ENCODE peak calls at places on chromosomes 7 and 10, in ten cellular contexts. One of them, this sample, is unnamed.

GRCh38 chr7:92010215-92010614 is 69.6 kb downstream of the AKAP9 start:
- DNase-seq in T-helper 2 cell: no peak
- DNase-seq in Right ventricle myocardium superior: no peak
- DNase-seq in GM12878: no peak
- DNase-seq in stimulated activated CD4-positive, alpha-beta T cell treated with anti-CD3 and anti-CD28 coated beads, Interleukin-12 subunit alpha, Interleukin-12 subunit beta, amount 100 ng/mL, for 4 hours: no peak
- DNase-seq in endothelial cell: no peak
- DNase-seq in HT1080: no peak
- DNase-seq in Karpas-422: no peak
- DNase-seq in T-helper 1 cell: no peak
- DNase-seq in brain microvascular endothelial cell: no peak
- DNase-seq in this sample: no peak

GRCh38 chr10:454860-455259 is 234.6 kb downstream of the DIP2C start:
- DNase-seq in T-helper 2 cell: no peak
- DNase-seq in Right ventricle myocardium superior: peak; percentile 57
- DNase-seq in GM12878: no peak
- DNase-seq in stimulated activated CD4-positive, alpha-beta T cell treated with anti-CD3 and anti-CD28 coated beads, Interleukin-12 subunit alpha, Interleukin-12 subunit beta, amount 100 ng/mL, for 4 hours: no peak
- DNase-seq in endothelial cell: no peak
- DNase-seq in HT1080: peak; percentile 88
- DNase-seq in Karpas-422: no peak
- DNase-seq in T-helper 1 cell: no peak
- DNase-seq in brain microvascular endothelial cell: peak; percentile 87
- DNase-seq in this sample: no peak

GRCh38 chr7:15603124-15603523 is 41.3 kb upstream of the AGMO start:
- DNase-seq in T-helper 2 cell: no peak
- DNase-seq in Right ventricle myocardium superior: no peak
- DNase-seq in GM12878: no peak
- DNase-seq in stimulated activated CD4-positive, alpha-beta T cell treated with anti-CD3 and anti-CD28 coated beads, Interleukin-12 subunit alpha, Interleukin-12 subunit beta, amount 100 ng/mL, for 4 hours: no peak
- DNase-seq in endothelial cell: no peak
- DNase-seq in HT1080: peak; percentile 71
- DNase-seq in Karpas-422: no peak
- DNase-seq in T-helper 1 cell: no peak
- DNase-seq in brain microvascular endothelial cell: no peak
- DNase-seq in this sample: no peak

GRCh38 chr10:44908936-44909335 is 2.2 kb upstream of the TMEM72 start:
- DNase-seq in T-helper 2 cell: no peak
- DNase-seq in Right ventricle myocardium superior: no peak
- DNase-seq in GM12878: no peak
- DNase-seq in stimulated activated CD4-positive, alpha-beta T cell treated with anti-CD3 and anti-CD28 coated beads, Interleukin-12 subunit alpha, Interleukin-12 subunit beta, amount 100 ng/mL, for 4 hours: no peak
- DNase-seq in endothelial cell: no peak
- DNase-seq in HT1080: no peak
- DNase-seq in Karpas-422: no peak
- DNase-seq in T-helper 1 cell: no peak
- DNase-seq in brain microvascular endothelial cell: no peak
- DNase-seq in this sample: peak; percentile 31

GRCh38 chr7:1809070-1809469 is 139.0 kb downstream of the ELFN1 start:
- DNase-seq in T-helper 2 cell: no peak
- DNase-seq in Right ventricle myocardium superior: no peak
- DNase-seq in GM12878: no peak
- DNase-seq in stimulated activated CD4-positive, alpha-beta T cell treated with anti-CD3 and anti-CD28 coated beads, Interleukin-12 subunit alpha, Interleukin-12 subunit beta, amount 100 ng/mL, for 4 hours: no peak
- DNase-seq in endothelial cell: no peak
- DNase-seq in HT1080: no peak
- DNase-seq in Karpas-422: no peak
- DNase-seq in T-helper 1 cell: no peak
- DNase-seq in brain microvascular endothelial cell: no peak
- DNase-seq in this sample: no peak

GRCh38 chr7:143408247-143408685 is 390 bp downstream of the EPHA1 start:
- DNase-seq in T-helper 2 cell: no peak
- DNase-seq in Right ventricle myocardium superior: no peak
- DNase-seq in GM12878: no peak
- DNase-seq in stimulated activated CD4-positive, alpha-beta T cell treated with anti-CD3 and anti-CD28 coated beads, Interleukin-12 subunit alpha, Interleukin-12 subunit beta, amount 100 ng/mL, for 4 hours: no peak
- DNase-seq in endothelial cell: no peak
- DNase-seq in HT1080: no peak
- DNase-seq in Karpas-422: no peak
- DNase-seq in T-helper 1 cell: no peak
- DNase-seq in brain microvascular endothelial cell: no peak
- DNase-seq in this sample: no peak

GRCh38 chr10:77455538-77455937 is 182.1 kb downstream of the KCNMA1 start:
- DNase-seq in T-helper 2 cell: no peak
- DNase-seq in Right ventricle myocardium superior: no peak
- DNase-seq in GM12878: no peak
- DNase-seq in stimulated activated CD4-positive, alpha-beta T cell treated with anti-CD3 and anti-CD28 coated beads, Interleukin-12 subunit alpha, Interleukin-12 subunit beta, amount 100 ng/mL, for 4 hours: no peak
- DNase-seq in endothelial cell: no peak
- DNase-seq in HT1080: peak; percentile 74
- DNase-seq in Karpas-422: no peak
- DNase-seq in T-helper 1 cell: no peak
- DNase-seq in brain microvascular endothelial cell: no peak
- DNase-seq in this sample: no peak

GRCh38 chr10:80463868-80464267 is 9.8 kb downstream of the TSPAN14 start:
- DNase-seq in T-helper 2 cell: no peak
- DNase-seq in Right ventricle myocardium superior: no peak
- DNase-seq in GM12878: no peak
- DNase-seq in stimulated activated CD4-positive, alpha-beta T cell treated with anti-CD3 and anti-CD28 coated beads, Interleukin-12 subunit alpha, Interleukin-12 subunit beta, amount 100 ng/mL, for 4 hours: no peak
- DNase-seq in endothelial cell: no peak
- DNase-seq in HT1080: no peak
- DNase-seq in Karpas-422: no peak
- DNase-seq in T-helper 1 cell: no peak
- DNase-seq in brain microvascular endothelial cell: no peak
- DNase-seq in this sample: no peak

GRCh38 chr7:26681819-26682418 is 182.5 kb downstream of the SKAP2 start:
- DNase-seq in T-helper 2 cell: no peak
- DNase-seq in Right ventricle myocardium superior: no peak
- DNase-seq in GM12878: no peak
- DNase-seq in stimulated activated CD4-positive, alpha-beta T cell treated with anti-CD3 and anti-CD28 coated beads, Interleukin-12 subunit alpha, Interleukin-12 subunit beta, amount 100 ng/mL, for 4 hours: no peak
- DNase-seq in endothelial cell: no peak
- DNase-seq in HT1080: peak; percentile 39
- DNase-seq in Karpas-422: peak; percentile 74
- DNase-seq in T-helper 1 cell: no peak
- DNase-seq in brain microvascular endothelial cell: no peak
- DNase-seq in this sample: peak; percentile 73

GRCh38 chr7:45543470-45543869 is 30.7 kb upstream of the ADCY1 start:
- DNase-seq in T-helper 2 cell: no peak
- DNase-seq in Right ventricle myocardium superior: no peak
- DNase-seq in GM12878: no peak
- DNase-seq in stimulated activated CD4-positive, alpha-beta T cell treated with anti-CD3 and anti-CD28 coated beads, Interleukin-12 subunit alpha, Interleukin-12 subunit beta, amount 100 ng/mL, for 4 hours: no peak
- DNase-seq in endothelial cell: no peak
- DNase-seq in HT1080: no peak
- DNase-seq in Karpas-422: no peak
- DNase-seq in T-helper 1 cell: no peak
- DNase-seq in brain microvascular endothelial cell: no peak
- DNase-seq in this sample: no peak

GRCh38 chr10:116631871-116632295 is 11.1 kb downstream of the PNLIPRP2 start:
- DNase-seq in T-helper 2 cell: no peak
- DNase-seq in Right ventricle myocardium superior: no peak
- DNase-seq in GM12878: no peak
- DNase-seq in stimulated activated CD4-positive, alpha-beta T cell treated with anti-CD3 and anti-CD28 coated beads, Interleukin-12 subunit alpha, Interleukin-12 subunit beta, amount 100 ng/mL, for 4 hours: no peak
- DNase-seq in endothelial cell: no peak
- DNase-seq in HT1080: no peak
- DNase-seq in Karpas-422: no peak
- DNase-seq in T-helper 1 cell: no peak
- DNase-seq in brain microvascular endothelial cell: no peak
- DNase-seq in this sample: no peak

GRCh38 chr7:78493383-78493782 is 694.8 kb downstream of the PHTF2 start:
- DNase-seq in T-helper 2 cell: no peak
- DNase-seq in Right ventricle myocardium superior: no peak
- DNase-seq in GM12878: no peak
- DNase-seq in stimulated activated CD4-positive, alpha-beta T cell treated with anti-CD3 and anti-CD28 coated beads, Interleukin-12 subunit alpha, Interleukin-12 subunit beta, amount 100 ng/mL, for 4 hours: no peak
- DNase-seq in endothelial cell: no peak
- DNase-seq in HT1080: no peak
- DNase-seq in Karpas-422: no peak
- DNase-seq in T-helper 1 cell: no peak
- DNase-seq in brain microvascular endothelial cell: no peak
- DNase-seq in this sample: no peak

GRCh38 chr7:14734839-14735321 is 167.7 kb downstream of the DGKB start:
- DNase-seq in T-helper 2 cell: no peak
- DNase-seq in Right ventricle myocardium superior: no peak
- DNase-seq in GM12878: no peak
- DNase-seq in stimulated activated CD4-positive, alpha-beta T cell treated with anti-CD3 and anti-CD28 coated beads, Interleukin-12 subunit alpha, Interleukin-12 subunit beta, amount 100 ng/mL, for 4 hours: no peak
- DNase-seq in endothelial cell: peak; percentile 18
- DNase-seq in HT1080: no peak
- DNase-seq in Karpas-422: no peak
- DNase-seq in T-helper 1 cell: no peak
- DNase-seq in brain microvascular endothelial cell: no peak
- DNase-seq in this sample: peak; percentile 21

GRCh38 chr10:74021248-74022055 is 23.5 kb downstream of the VCL start:
- DNase-seq in T-helper 2 cell: no peak
- DNase-seq in Right ventricle myocardium superior: no peak
- DNase-seq in GM12878: no peak
- DNase-seq in stimulated activated CD4-positive, alpha-beta T cell treated with anti-CD3 and anti-CD28 coated beads, Interleukin-12 subunit alpha, Interleukin-12 subunit beta, amount 100 ng/mL, for 4 hours: no peak
- DNase-seq in endothelial cell: no peak
- DNase-seq in HT1080: no peak
- DNase-seq in Karpas-422: no peak
- DNase-seq in T-helper 1 cell: no peak
- DNase-seq in brain microvascular endothelial cell: no peak
- DNase-seq in this sample: no peak

GRCh38 chr10:88800152-88801125 is 2.1 kb upstream of the LIPM start:
- DNase-seq in T-helper 2 cell: no peak
- DNase-seq in Right ventricle myocardium superior: no peak
- DNase-seq in GM12878: no peak
- DNase-seq in stimulated activated CD4-positive, alpha-beta T cell treated with anti-CD3 and anti-CD28 coated beads, Interleukin-12 subunit alpha, Interleukin-12 subunit beta, amount 100 ng/mL, for 4 hours: no peak
- DNase-seq in endothelial cell: no peak
- DNase-seq in HT1080: no peak
- DNase-seq in Karpas-422: no peak
- DNase-seq in T-helper 1 cell: no peak
- DNase-seq in brain microvascular endothelial cell: peak; percentile 86
- DNase-seq in this sample: no peak

GRCh38 chr7:44498230-44498954 is 7.9 kb upstream of the NUDCD3 start:
- DNase-seq in T-helper 2 cell: no peak
- DNase-seq in Right ventricle myocardium superior: no peak
- DNase-seq in GM12878: no peak
- DNase-seq in stimulated activated CD4-positive, alpha-beta T cell treated with anti-CD3 and anti-CD28 coated beads, Interleukin-12 subunit alpha, Interleukin-12 subunit beta, amount 100 ng/mL, for 4 hours: no peak
- DNase-seq in endothelial cell: no peak
- DNase-seq in HT1080: no peak
- DNase-seq in Karpas-422: no peak
- DNase-seq in T-helper 1 cell: no peak
- DNase-seq in brain microvascular endothelial cell: no peak
- DNase-seq in this sample: no peak

GRCh38 chr7:28939844-28940243 is 18.3 kb downstream of the TRIL start:
- DNase-seq in T-helper 2 cell: no peak
- DNase-seq in Right ventricle myocardium superior: no peak
- DNase-seq in GM12878: no peak
- DNase-seq in stimulated activated CD4-positive, alpha-beta T cell treated with anti-CD3 and anti-CD28 coated beads, Interleukin-12 subunit alpha, Interleukin-12 subunit beta, amount 100 ng/mL, for 4 hours: no peak
- DNase-seq in endothelial cell: no peak
- DNase-seq in HT1080: no peak
- DNase-seq in Karpas-422: no peak
- DNase-seq in T-helper 1 cell: no peak
- DNase-seq in brain microvascular endothelial cell: no peak
- DNase-seq in this sample: peak; percentile 68

GRCh38 chr7:116798205-116798730 is 64.1 kb upstream of the CAPZA2 start:
- DNase-seq in T-helper 2 cell: no peak
- DNase-seq in Right ventricle myocardium superior: no peak
- DNase-seq in GM12878: no peak
- DNase-seq in stimulated activated CD4-positive, alpha-beta T cell treated with anti-CD3 and anti-CD28 coated beads, Interleukin-12 subunit alpha, Interleukin-12 subunit beta, amount 100 ng/mL, for 4 hours: no peak
- DNase-seq in endothelial cell: no peak
- DNase-seq in HT1080: no peak
- DNase-seq in Karpas-422: no peak
- DNase-seq in T-helper 1 cell: no peak
- DNase-seq in brain microvascular endothelial cell: no peak
- DNase-seq in this sample: no peak

GRCh38 chr10:21473541-21473940 is 51.9 kb downstream of the SKIDA1 start:
- DNase-seq in T-helper 2 cell: no peak
- DNase-seq in Right ventricle myocardium superior: no peak
- DNase-seq in GM12878: no peak
- DNase-seq in stimulated activated CD4-positive, alpha-beta T cell treated with anti-CD3 and anti-CD28 coated beads, Interleukin-12 subunit alpha, Interleukin-12 subunit beta, amount 100 ng/mL, for 4 hours: no peak
- DNase-seq in endothelial cell: no peak
- DNase-seq in HT1080: no peak
- DNase-seq in Karpas-422: no peak
- DNase-seq in T-helper 1 cell: no peak
- DNase-seq in brain microvascular endothelial cell: no peak
- DNase-seq in this sample: no peak

GRCh38 chr7:116780966-116781365 is 81.4 kb upstream of the CAPZA2 start:
- DNase-seq in T-helper 2 cell: no peak
- DNase-seq in Right ventricle myocardium superior: no peak
- DNase-seq in GM12878: no peak
- DNase-seq in stimulated activated CD4-positive, alpha-beta T cell treated with anti-CD3 and anti-CD28 coated beads, Interleukin-12 subunit alpha, Interleukin-12 subunit beta, amount 100 ng/mL, for 4 hours: no peak
- DNase-seq in endothelial cell: no peak
- DNase-seq in HT1080: no peak
- DNase-seq in Karpas-422: no peak
- DNase-seq in T-helper 1 cell: no peak
- DNase-seq in brain microvascular endothelial cell: no peak
- DNase-seq in this sample: no peak